ENCODE peak calls at places on chromosome 13, in seven cellular contexts. Z is body of pancreas, X is Peyer's patch, J is heart left ventricle, S is stomach, A is IMR-90, L is sigmoid colon. Q is an unnamed sample.

GRCh38 chr13:83153833-83154232 is 728.4 kb downstream of the SLITRK1 start:
- DNase-seq in Z (no peak), X (no peak), J (no peak), S (no peak), A (no peak), L (no peak), Q (no peak)

GRCh38 chr13:84648069-84648640 is 765.9 kb upstream of the SLITRK1 start:
- DNase-seq in Z (no peak), X (no peak), J (no peak), S (no peak), A (no peak), L (no peak), Q (no peak)

GRCh38 chr13:42119875-42120274 is 71.4 kb downstream of the DGKH start:
- DNase-seq in Z (no peak), X (no peak), J (no peak), S (no peak), A (no peak), L (no peak), Q (no peak)

GRCh38 chr13:41565221-41565620 is 107.9 kb downstream of the RGCC start:
- DNase-seq in Z (no peak), X (no peak), J (no peak), S (no peak), A (peak; percentile 97), L (no peak), Q (no peak)

GRCh38 chr13:39588384-39588783 is 14.6 kb downstream of the LHFPL6 start:
- DNase-seq in Z (no peak), X (no peak), J (no peak), S (no peak), A (peak; percentile 54), L (no peak), Q (no peak)

GRCh38 chr13:24208314-24208713 is 47.8 kb downstream of the SPATA13 start:
- DNase-seq in Z (peak; percentile 48), X (no peak), J (no peak), S (no peak), A (peak; percentile 95), L (no peak), Q (no peak)

GRCh38 chr13:72953391-72953960 is 105.3 kb upstream of the KLF5 start:
- DNase-seq in Z (peak; percentile 82), X (peak; percentile 73), J (no peak), S (peak; percentile 79), A (no peak), L (no peak), Q (peak; percentile 29)

GRCh38 chr13:111558700-111559088 is 238.3 kb downstream of the TEX29 start:
- DNase-seq in Z (no peak), X (no peak), J (no peak), S (no peak), A (no peak), L (no peak), Q (no peak)

GRCh38 chr13:112325941-112326645 is 50.1 kb upstream of the SPACA7 start:
- DNase-seq in Z (no peak), X (no peak), J (no peak), S (no peak), A (no peak), L (peak; percentile 68), Q (no peak)

GRCh38 chr13:67752741-67753140 is 522.6 kb upstream of the PCDH9 start:
- DNase-seq in Z (no peak), X (no peak), J (no peak), S (no peak), A (no peak), L (no peak), Q (no peak)

GRCh38 chr13:114063545-114064515 is 68.6 kb downstream of the RASA3 start:
- DNase-seq in Z (peak; percentile 40), X (peak; percentile 79), J (no peak), S (peak; percentile 68), A (peak; percentile 61), L (peak; percentile 90), Q (no peak)

GRCh38 chr13:34993470-34993869 is 51.4 kb downstream of the NBEA start:
- DNase-seq in Z (no peak), X (no peak), J (no peak), S (no peak), A (no peak), L (no peak), Q (no peak)

GRCh38 chr13:37211542-37211941 is 106.1 kb upstream of the CSNK1A1L start:
- DNase-seq in Z (no peak), X (no peak), J (no peak), S (no peak), A (no peak), L (no peak), Q (no peak)

GRCh38 chr13:75870397-75870801 is 234.3 kb downstream of the LMO7 start:
- DNase-seq in Z (no peak), X (no peak), J (no peak), S (no peak), A (peak; percentile 20), L (no peak), Q (no peak)

GRCh38 chr13:50127017-50127725 is 111.9 kb downstream of the KCNRG start:
- DNase-seq in Z (peak; percentile 36), X (peak; percentile 83), J (peak; percentile 64), S (peak; percentile 50), A (peak; percentile 50), L (peak; percentile 88), Q (peak; percentile 60)

GRCh38 chr13:33639158-33639557 is 178.8 kb upstream of the RFC3 start:
- DNase-seq in Z (no peak), X (peak; percentile 59), J (no peak), S (no peak), A (peak; percentile 44), L (peak; percentile 86), Q (no peak)

GRCh38 chr13:53783466-53783865 is 754.9 kb downstream of the OLFM4 start:
- DNase-seq in Z (no peak), X (no peak), J (no peak), S (peak; percentile 60), A (no peak), L (no peak), Q (no peak)

GRCh38 chr13:111564657-111565056 is 244.2 kb downstream of the TEX29 start:
- DNase-seq in Z (no peak), X (no peak), J (no peak), S (no peak), A (no peak), L (no peak), Q (no peak)

GRCh38 chr13:33274264-33274663 is 11.3 kb downstream of the STARD13 start:
- DNase-seq in Z (no peak), X (no peak), J (no peak), S (no peak), A (no peak), L (no peak), Q (no peak)

GRCh38 chr13:45269204-45269603 is 68.4 kb upstream of the KCTD4 start:
- DNase-seq in Z (no peak), X (no peak), J (no peak), S (no peak), A (peak; percentile 20), L (no peak), Q (no peak)

GRCh38 chr13:36475468-36475867 is 43.2 kb downstream of the CCNA1 start:
- DNase-seq in Z (no peak), X (no peak), J (no peak), S (no peak), A (no peak), L (no peak), Q (no peak)

GRCh38 chr13:44259045-44260042 is 114.3 kb upstream of the SERP2 start:
- DNase-seq in Z (no peak), X (peak; percentile 81), J (no peak), S (peak; percentile 41), A (peak; percentile 66), L (no peak), Q (no peak)

GRCh38 chr13:52399708-52400107 is 6.3 kb downstream of the THSD1 start:
- DNase-seq in Z (no peak), X (no peak), J (no peak), S (no peak), A (peak; percentile 41), L (no peak), Q (no peak)

GRCh38 chr13:52393572-52394357 is 12.2 kb downstream of the THSD1 start:
- DNase-seq in Z (no peak), X (no peak), J (no peak), S (no peak), A (no peak), L (no peak), Q (no peak)

GRCh38 chr13:52399037-52399436 is 6.9 kb downstream of the THSD1 start:
- DNase-seq in Z (no peak), X (no peak), J (no peak), S (no peak), A (no peak), L (no peak), Q (no peak)

GRCh38 chr13:52395704-52396103 is 10.3 kb downstream of the THSD1 start:
- DNase-seq in Z (no peak), X (no peak), J (no peak), S (no peak), A (no peak), L (no peak), Q (no peak)
- H3K27ac ChIP-seq in Z (no peak overlapping the region), X (no peak overlapping the region), J (no peak overlapping the region), S (no peak overlapping the region), A (no peak overlapping the region), L (no peak overlapping the region), Q (no peak overlapping the region)

GRCh38 chr13:80342541-80343371 is 1.8 kb upstream of the SPRY2 start:
- DNase-seq in Z (peak; percentile 89), X (peak; percentile 90), J (peak; percentile 90), S (peak; percentile 89), A (peak; percentile 66), L (peak; percentile 90), Q (peak; percentile 82)
- TF ChIP-seq POLR2A in Z (peak; percentile 87), X (peak; percentile 42), J (no peak), S (no peak), A (peak; percentile 63), L (no peak), Q (no peak)

GRCh38 chr13:28718538-28719226 is at the start of gene SLC46A3:
- DNase-seq in Z (peak; percentile 98), X (peak; percentile 99), J (peak; percentile 100), S (peak; percentile 92), A (peak; percentile 98), L (peak; percentile 99), Q (peak; percentile 95)

GRCh38 chr13:28719227-28719562 is 425 bp upstream of the SLC46A3 start:
- DNase-seq in Z (no peak), X (no peak), J (no peak), S (no peak), A (no peak), L (no peak), Q (no peak)

GRCh38 chr13:28717170-28717569 is 1.6 kb downstream of the SLC46A3 start:
- DNase-seq in Z (no peak), X (no peak), J (no peak), S (no peak), A (no peak), L (no peak), Q (no peak)

GRCh38 chr13:28719656-28720055 is 886 bp upstream of the SLC46A3 start:
- DNase-seq in Z (no peak), X (no peak), J (no peak), S (no peak), A (peak; percentile 54), L (no peak), Q (no peak)

DNA sequence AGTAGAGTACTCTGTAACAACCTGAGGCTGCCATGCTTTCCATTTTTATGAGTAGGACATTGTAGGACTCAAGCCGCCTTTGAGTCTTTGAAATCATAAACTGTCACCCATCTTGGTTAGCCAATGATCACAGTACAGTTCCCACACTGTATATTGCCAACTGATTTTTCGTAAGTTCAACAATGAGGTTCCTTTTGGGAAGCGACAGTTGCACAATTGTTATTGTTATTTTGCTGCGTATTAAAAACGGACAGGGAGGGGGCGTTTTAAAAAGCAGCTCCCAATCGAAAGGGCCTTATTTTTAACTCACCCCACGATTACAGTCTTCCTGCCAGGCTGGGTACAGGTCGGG is 608 bp downstream of the SLC46A3 start:
- DNase-seq in Z (no peak), X (no peak), J (no peak), S (no peak), A (peak; percentile 12), L (no peak), Q (no peak)
- H3K27ac ChIP-seq in Z (peak overlapping the region; percentile 83), X (peak overlapping the region; percentile 98), J (peak overlapping the region; percentile 99), S (peak overlapping the region; percentile 94), A (peak overlapping the region; percentile 44), L (peak overlapping the region; percentile 98), Q (peak overlapping the region; percentile 91)

GRCh38 chr13:27450921-27451461 is 627 bp upstream of the MTIF3 start:
- DNase-seq in Z (peak; percentile 59), X (peak; percentile 70), J (peak; percentile 41), S (peak; percentile 53), A (peak; percentile 47), L (peak; percentile 73), Q (peak; percentile 58)
- TF ChIP-seq POLR2A in Z (no peak), X (peak; percentile 78), J (no peak), S (no peak), A (no peak), L (no peak), Q (no peak)